ENCODE peak calls at places on chromosomes 16 and 17, in five cellular contexts. O is epithelial cell of proximal tubule, W is esophagus muscularis mucosa, Y is GM06990, D is Peyer's patch. L is an unnamed sample.

GRCh38 chr16:21033264-21033663 is 117.4 kb downstream of the DNAH3 start:
- DNase-seq in D (no peak), Y (no peak), W (no peak), O (no peak), L (no peak)

GRCh38 chr16:85390511-85391174 is 222.5 kb upstream of the GSE1 start:
- DNase-seq in D (peak), Y (no peak), O (peak), W (peak), L (no peak)

GRCh38 chr17:77506371-77506991 is 365.7 kb downstream of the SEC14L1 start:
- DNase-seq in O (no peak), D (no peak), Y (no peak), W (no peak), L (no peak)

GRCh38 chr16:10181196-10182162 is 749 bp downstream of the GRIN2A start:
- DNase-seq in D (no peak), Y (peak), O (no peak), W (no peak), L (peak)

GRCh38 chr17:38748329-38749221 is at the start of gene PCGF2:
- DNase-seq in O (peak), D (peak), W (peak), Y (no peak), L (no peak)

GRCh38 chr16:84368327-84368996 is at the start of gene ATP2C2:
- DNase-seq in O (no peak), Y (no peak), W (no peak), D (no peak), L (no peak)

GRCh38 chr17:46974086-46974485 is 5.0 kb downstream of the RPRML start:
- DNase-seq in W (no peak), O (no peak), D (no peak), Y (no peak), L (no peak)

GRCh38 chr16:456891-457483 is 31.5 kb downstream of the RAB11FIP3 start:
- DNase-seq in Y (no peak), W (no peak), O (no peak), D (no peak), L (no peak)

GRCh38 chr16:29806641-29807425 is 504 bp downstream of the MAZ start:
- DNase-seq in W (no peak), Y (peak), O (no peak), D (peak), L (peak)

GRCh38 chr16:84897911-84898377 is 78.2 kb downstream of the CRISPLD2 start:
- DNase-seq in O (no peak), W (no peak), Y (no peak), D (no peak), L (no peak)

GRCh38 chr16:85650864-85651811 is 37.6 kb downstream of the GINS2 start:
- DNase-seq in D (no peak), Y (no peak), O (no peak), W (no peak), L (no peak)

GRCh38 chr16:89890200-89890599 is 16.8 kb downstream of the TCF25 start:
- DNase-seq in O (no peak), Y (no peak), W (no peak), D (no peak), L (no peak)

GRCh38 chr17:52170963-52171572 is 12.6 kb upstream of the CA10 start:
- DNase-seq in O (no peak), W (no peak), D (no peak), Y (no peak), L (no peak)

GRCh38 chr16:71995038-71995437 is 5.2 kb downstream of the PKD1L3 start:
- DNase-seq in W (no peak), D (no peak), O (no peak), Y (no peak), L (no peak)

GRCh38 chr16:70582280-70582978 is 58.8 kb downstream of the SF3B3 start:
- DNase-seq in Y (no peak), O (no peak), W (no peak), D (no peak), L (no peak)

GRCh38 chr17:81902023-81902652 is at the start of gene NPB:
- DNase-seq in O (no peak), W (no peak), D (no peak), Y (no peak), L (no peak)

GRCh38 chr16:84730406-84731106 is 30.8 kb downstream of the USP10 start:
- DNase-seq in Y (no peak), W (no peak), O (peak), D (peak), L (no peak)

GRCh38 chr17:45093444-45094110 is 32.5 kb downstream of the NMT1 start:
- DNase-seq in Y (no peak), W (no peak), O (no peak), D (no peak), L (no peak)

GRCh38 chr17:39607851-39608130 is at the start of gene NEUROD2:
- DNase-seq in O (no peak), W (no peak), Y (no peak), D (no peak), L (no peak)

GRCh38 chr16:2520784-2521577 is 810 bp downstream of the AMDHD2 start:
- DNase-seq in Y (peak), O (no peak), W (no peak), D (peak), L (peak)

GRCh38 chr17:74595037-74595436 is 3.0 kb upstream of the CD300LD start:
- DNase-seq in W (no peak), D (no peak), Y (no peak), O (no peak), L (no peak)

GRCh38 chr16:85607331-85607765 is 5.8 kb upstream of the GSE1 start:
- DNase-seq in D (peak), O (no peak), W (no peak), Y (peak), L (peak)

GRCh38 chr16:15427648-15428239 is 6.6 kb upstream of the BMERB1 start:
- DNase-seq in W (no peak), O (no peak), D (peak), Y (no peak), L (peak)

GRCh38 chr16:68382296-68382718 is 66.0 kb downstream of the SMPD3 start:
- DNase-seq in Y (no peak), O (no peak), D (peak), W (no peak), L (no peak)
- TF ChIP-seq CTCF in Y (peak), O (peak), D (peak), W (no peak), L (no peak)

DNA sequence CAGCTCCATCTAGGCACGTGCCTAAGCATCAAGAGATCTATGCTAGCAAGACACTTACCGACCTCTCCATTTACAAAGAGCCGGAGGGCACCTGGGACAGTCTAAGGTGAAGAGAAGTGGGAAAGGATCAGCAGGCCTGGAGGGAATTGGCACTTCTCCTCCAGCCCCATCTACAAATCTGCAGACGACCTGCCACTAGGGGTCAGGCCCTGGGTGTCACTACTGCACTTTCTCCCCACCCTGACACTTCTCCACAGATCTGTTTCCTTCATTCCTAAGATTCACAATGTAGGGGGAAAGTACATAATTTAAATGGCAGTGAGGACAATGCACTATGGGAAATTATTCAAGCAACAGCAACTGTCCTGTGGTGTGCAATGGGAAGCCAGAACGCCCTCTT is 8.1 kb downstream of the MKS1 start:
- DNase-seq in W (no peak), Y (no peak), O (no peak), D (no peak), L (no peak)
- TF ChIP-seq CTCF in W (no peak), Y (peak), O (peak), D (no peak), L (no peak)

GRCh38 chr16:1494129-1494640 is 1.0 kb downstream of the TELO2 start:
- DNase-seq in O (no peak), D (no peak), W (no peak), Y (peak), L (no peak)
- TF ChIP-seq CTCF in O (peak), D (no peak), W (peak), Y (no peak), L (no peak)

GRCh38 chr16:12295395-12295794 is 318.9 kb downstream of the SNX29 start:
- DNase-seq in Y (no peak), W (no peak), O (no peak), D (no peak), L (no peak)
- TF ChIP-seq CTCF in Y (no peak), W (no peak), O (no peak), D (no peak), L (no peak)

L was measured in activated B cell treated with CpG ODN at 0.5 μM for 24 hours.